ENCODE peak calls at places on chromosome X, in nine cellular contexts. One of them, this sample, is unnamed.

GRCh38 chrX:107537815-107538214 is 88.4 kb downstream of the FRMPD3 start:
- DNase-seq in prostate gland: no peak
- DNase-seq in K562: peak
- DNase-seq in GM23338: peak
- DNase-seq in sigmoid colon: no peak
- DNase-seq in suprapubic skin: no peak
- DNase-seq in Panc1: peak
- DNase-seq in HL-60: peak
- DNase-seq in transverse colon: no peak
- DNase-seq in this sample: no peak

GRCh38 chrX:44012484-44013096 is 39.4 kb upstream of the NDP start:
- DNase-seq in prostate gland: no peak
- DNase-seq in K562: no peak
- DNase-seq in GM23338: no peak
- DNase-seq in sigmoid colon: peak
- DNase-seq in suprapubic skin: peak
- DNase-seq in Panc1: peak
- DNase-seq in HL-60: peak
- DNase-seq in transverse colon: peak
- DNase-seq in this sample: peak

GRCh38 chrX:40878821-40879571 is 143.7 kb upstream of the MED14 start:
- DNase-seq in prostate gland: no peak
- DNase-seq in K562: no peak
- DNase-seq in GM23338: peak
- DNase-seq in sigmoid colon: no peak
- DNase-seq in suprapubic skin: no peak
- DNase-seq in Panc1: no peak
- DNase-seq in HL-60: no peak
- DNase-seq in transverse colon: no peak
- DNase-seq in this sample: no peak

GRCh38 chrX:74506310-74507115 is 85.2 kb downstream of the SLC16A2 start:
- DNase-seq in prostate gland: no peak
- DNase-seq in K562: no peak
- DNase-seq in GM23338: no peak
- DNase-seq in sigmoid colon: no peak
- DNase-seq in suprapubic skin: no peak
- DNase-seq in Panc1: no peak
- DNase-seq in HL-60: no peak
- DNase-seq in transverse colon: no peak
- DNase-seq in this sample: no peak

GRCh38 chrX:80216086-80216485 is 201.5 kb downstream of the TBX22 start:
- DNase-seq in prostate gland: no peak
- DNase-seq in K562: no peak
- DNase-seq in GM23338: no peak
- DNase-seq in sigmoid colon: no peak
- DNase-seq in suprapubic skin: no peak
- DNase-seq in Panc1: no peak
- DNase-seq in HL-60: no peak
- DNase-seq in transverse colon: no peak
- DNase-seq in this sample: no peak

GRCh38 chrX:103467870-103468269 is 51.4 kb downstream of the RAB40A start:
- DNase-seq in prostate gland: no peak
- DNase-seq in K562: peak
- DNase-seq in GM23338: no peak
- DNase-seq in sigmoid colon: no peak
- DNase-seq in suprapubic skin: no peak
- DNase-seq in Panc1: no peak
- DNase-seq in HL-60: no peak
- DNase-seq in transverse colon: no peak
- DNase-seq in this sample: no peak

GRCh38 chrX:139126493-139126892 is 404.0 kb upstream of the F9 start:
- DNase-seq in prostate gland: peak
- DNase-seq in K562: peak
- DNase-seq in GM23338: peak
- DNase-seq in sigmoid colon: no peak
- DNase-seq in suprapubic skin: no peak
- DNase-seq in Panc1: no peak
- DNase-seq in HL-60: peak
- DNase-seq in transverse colon: peak
- DNase-seq in this sample: no peak

GRCh38 chrX:153416781-153417180 is 5.5 kb downstream of the ZFP92 start:
- DNase-seq in prostate gland: no peak
- DNase-seq in K562: peak
- DNase-seq in GM23338: no peak
- DNase-seq in sigmoid colon: no peak
- DNase-seq in suprapubic skin: no peak
- DNase-seq in Panc1: no peak
- DNase-seq in HL-60: no peak
- DNase-seq in transverse colon: no peak
- DNase-seq in this sample: no peak

GRCh38 chrX:104113237-104113965 is 1.1 kb downstream of the ZCCHC18 start:
- DNase-seq in prostate gland: peak
- DNase-seq in K562: peak
- DNase-seq in GM23338: peak
- DNase-seq in sigmoid colon: peak
- DNase-seq in suprapubic skin: no peak
- DNase-seq in Panc1: no peak
- DNase-seq in HL-60: peak
- DNase-seq in transverse colon: peak
- DNase-seq in this sample: peak

GRCh38 chrX:22135171-22135711 is 103.1 kb downstream of the PHEX start:
- DNase-seq in prostate gland: peak
- DNase-seq in K562: no peak
- DNase-seq in GM23338: no peak
- DNase-seq in sigmoid colon: no peak
- DNase-seq in suprapubic skin: no peak
- DNase-seq in Panc1: no peak
- DNase-seq in HL-60: no peak
- DNase-seq in transverse colon: no peak
- DNase-seq in this sample: no peak

GRCh38 chrX:55196688-55197087 is 23.5 kb upstream of the PAGE5 start:
- DNase-seq in prostate gland: no peak
- DNase-seq in K562: no peak
- DNase-seq in GM23338: no peak
- DNase-seq in sigmoid colon: no peak
- DNase-seq in suprapubic skin: no peak
- DNase-seq in Panc1: no peak
- DNase-seq in HL-60: no peak
- DNase-seq in transverse colon: no peak
- DNase-seq in this sample: no peak

DNA sequence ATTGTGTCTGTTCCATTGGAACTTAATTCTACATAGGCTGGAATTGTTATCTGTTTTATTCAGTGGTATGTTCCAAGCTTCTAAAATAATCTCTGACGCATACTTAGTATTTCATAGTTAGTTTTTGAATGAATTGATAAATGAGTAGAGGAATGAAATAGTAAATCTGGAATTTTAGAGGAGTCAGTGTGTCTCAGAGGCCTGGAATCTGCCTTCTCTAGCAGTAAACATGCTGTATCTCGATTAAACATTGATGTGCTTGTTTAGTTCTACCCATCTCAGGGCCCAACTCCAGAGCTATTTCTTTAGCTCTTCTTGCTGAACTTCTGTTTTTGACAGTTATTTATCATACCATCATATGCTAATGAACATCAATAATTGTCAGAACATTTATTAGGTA is 154.3 kb upstream of the MAGEC2 start:
- DNase-seq in prostate gland: no peak
- DNase-seq in K562: no peak
- DNase-seq in GM23338: no peak
- DNase-seq in sigmoid colon: no peak
- DNase-seq in suprapubic skin: no peak
- DNase-seq in Panc1: no peak
- DNase-seq in HL-60: no peak
- DNase-seq in transverse colon: no peak
- DNase-seq in this sample: no peak
- H3K4me3 ChIP-seq in prostate gland: no peak
- H3K4me3 ChIP-seq in K562: no peak
- H3K4me3 ChIP-seq in GM23338: no peak
- H3K4me3 ChIP-seq in sigmoid colon: no peak
- H3K4me3 ChIP-seq in suprapubic skin: no peak
- H3K4me3 ChIP-seq in Panc1: no peak
- H3K4me3 ChIP-seq in HL-60: no peak
- H3K4me3 ChIP-seq in transverse colon: no peak
- H3K4me3 ChIP-seq in this sample: no peak

DNA sequence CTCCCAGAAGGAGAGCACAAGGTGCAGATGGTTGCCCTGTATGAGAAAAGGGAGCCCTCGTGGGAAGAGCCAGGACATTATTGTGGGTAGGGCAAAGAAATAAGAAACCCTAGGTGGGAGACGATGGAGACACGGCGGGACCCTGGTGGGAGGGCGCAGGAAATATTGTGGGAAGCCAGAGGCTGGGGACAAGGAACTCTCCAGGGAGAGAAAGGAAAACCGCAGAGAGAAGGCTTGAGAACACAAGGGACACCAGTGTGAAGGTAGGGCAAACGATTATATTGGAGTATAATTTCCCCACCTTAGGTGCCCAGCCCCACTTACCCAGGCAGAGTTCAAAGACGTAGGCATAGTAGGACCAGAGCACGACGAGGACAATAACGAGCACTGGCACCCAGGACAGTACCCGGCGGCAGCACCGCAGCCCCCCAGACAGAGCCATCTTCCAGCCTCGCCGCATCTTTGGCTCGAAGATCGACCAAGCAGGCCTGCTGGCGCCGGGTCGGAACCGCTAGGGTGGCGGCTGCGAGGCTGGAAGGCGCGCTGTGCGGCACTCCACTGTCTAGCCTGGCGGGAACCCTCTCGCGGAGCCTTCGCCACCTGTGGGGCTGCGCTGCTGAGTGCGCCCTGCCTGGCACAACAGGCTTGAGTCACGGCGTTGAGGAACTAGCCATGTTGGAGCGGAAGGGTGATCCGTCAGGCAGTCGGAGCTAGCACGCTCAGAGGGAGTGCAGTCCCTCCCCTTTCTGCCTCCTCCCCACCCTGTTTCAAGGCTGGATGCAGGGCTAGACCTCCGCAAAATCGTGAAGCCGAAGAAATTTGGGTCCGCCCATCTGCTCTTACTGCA is at the start of gene ZDHHC15:
- DNase-seq in prostate gland: peak
- DNase-seq in K562: no peak
- DNase-seq in GM23338: peak
- DNase-seq in sigmoid colon: peak
- DNase-seq in suprapubic skin: peak
- DNase-seq in Panc1: no peak
- DNase-seq in HL-60: peak
- DNase-seq in transverse colon: peak
- DNase-seq in this sample: peak
- TF ChIP-seq CTCF in prostate gland: peak
- TF ChIP-seq CTCF in K562: no peak
- TF ChIP-seq CTCF in GM23338: no peak
- TF ChIP-seq CTCF in sigmoid colon: no peak
- TF ChIP-seq CTCF in suprapubic skin: no peak
- TF ChIP-seq CTCF in Panc1: no peak
- TF ChIP-seq CTCF in HL-60: no peak
- TF ChIP-seq CTCF in transverse colon: no peak
- TF ChIP-seq CTCF in this sample: no peak

DNA sequence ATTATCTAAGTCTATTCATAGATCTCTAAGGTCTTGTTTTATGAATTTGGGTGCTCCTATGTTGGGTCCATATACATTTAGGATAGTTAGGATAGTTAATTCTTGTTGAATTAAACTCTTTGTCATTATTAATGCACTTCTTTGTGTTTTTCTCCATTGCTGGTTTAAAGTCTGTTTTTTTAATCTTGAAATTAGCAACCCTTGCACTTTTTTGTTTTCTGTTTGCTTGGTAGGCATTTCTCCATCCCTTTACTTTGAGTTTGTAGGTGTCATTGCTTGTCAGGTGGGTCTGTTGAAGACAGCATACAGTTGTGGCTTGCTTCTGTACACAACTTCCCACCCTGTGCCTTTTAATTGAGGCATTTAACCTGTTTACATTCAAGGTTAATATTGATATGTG is 434.8 kb downstream of the OPHN1 start:
- DNase-seq in prostate gland: no peak
- DNase-seq in K562: no peak
- DNase-seq in GM23338: no peak
- DNase-seq in sigmoid colon: no peak
- DNase-seq in suprapubic skin: no peak
- DNase-seq in Panc1: no peak
- DNase-seq in HL-60: no peak
- DNase-seq in transverse colon: no peak
- DNase-seq in this sample: no peak
- TF ChIP-seq POLR2AphosphoS5 in prostate gland: no peak
- TF ChIP-seq POLR2AphosphoS5 in K562: no peak
- TF ChIP-seq POLR2AphosphoS5 in GM23338: no peak
- TF ChIP-seq POLR2AphosphoS5 in sigmoid colon: no peak
- TF ChIP-seq POLR2AphosphoS5 in suprapubic skin: no peak
- TF ChIP-seq POLR2AphosphoS5 in Panc1: no peak
- TF ChIP-seq POLR2AphosphoS5 in HL-60: no peak
- TF ChIP-seq POLR2AphosphoS5 in transverse colon: no peak
- TF ChIP-seq POLR2AphosphoS5 in this sample: no peak

GRCh38 chrX:49054073-49054762 is 4.6 kb upstream of the CCDC120 start:
- DNase-seq in prostate gland: no peak
- DNase-seq in K562: no peak
- DNase-seq in GM23338: no peak
- DNase-seq in sigmoid colon: no peak
- DNase-seq in suprapubic skin: no peak
- DNase-seq in Panc1: no peak
- DNase-seq in HL-60: no peak
- DNase-seq in transverse colon: no peak
- DNase-seq in this sample: no peak
- H3K4me3 ChIP-seq in prostate gland: peak
- H3K4me3 ChIP-seq in K562: peak
- H3K4me3 ChIP-seq in GM23338: peak
- H3K4me3 ChIP-seq in sigmoid colon: peak
- H3K4me3 ChIP-seq in suprapubic skin: peak
- H3K4me3 ChIP-seq in Panc1: peak
- H3K4me3 ChIP-seq in HL-60: no peak
- H3K4me3 ChIP-seq in transverse colon: peak
- H3K4me3 ChIP-seq in this sample: peak

This sample was measured in spleen.